ENCODE peak calls at places on chromosomes 4 and X, in seven cellular contexts. One of them, this sample, is unnamed.

GRCh38 chrX:103879339-103879738 is 47.3 kb upstream of the RAB9B start:
- DNase-seq in ovary: no peak
- DNase-seq in uterus: no peak
- DNase-seq in HepG2: no peak
- DNase-seq in adrenal gland: no peak
- DNase-seq in right lobe of liver: no peak
- DNase-seq in breast epithelium: no peak
- DNase-seq in this sample: no peak

GRCh38 chrX:76183289-76184057 is 10.6 kb downstream of the PBDC1 start:
- DNase-seq in right lobe of liver: no peak
- DNase-seq in breast epithelium: no peak
- DNase-seq in uterus: no peak
- DNase-seq in HepG2: peak
- DNase-seq in ovary: no peak
- DNase-seq in adrenal gland: no peak
- DNase-seq in this sample: no peak

GRCh38 chrX:39899876-39900787 is 197.6 kb downstream of the BCOR start:
- DNase-seq in ovary: no peak
- DNase-seq in uterus: no peak
- DNase-seq in breast epithelium: no peak
- DNase-seq in adrenal gland: no peak
- DNase-seq in HepG2: no peak
- DNase-seq in right lobe of liver: no peak
- DNase-seq in this sample: no peak

GRCh38 chrX:8067754-8068469 is 103.2 kb downstream of the VCX2 start:
- DNase-seq in right lobe of liver: no peak
- DNase-seq in adrenal gland: no peak
- DNase-seq in uterus: no peak
- DNase-seq in breast epithelium: no peak
- DNase-seq in ovary: no peak
- DNase-seq in HepG2: no peak
- DNase-seq in this sample: no peak

GRCh38 chr4:144591401-144591800 is 54.6 kb upstream of the HHIP start:
- DNase-seq in ovary: no peak
- DNase-seq in right lobe of liver: no peak
- DNase-seq in breast epithelium: no peak
- DNase-seq in uterus: no peak
- DNase-seq in HepG2: no peak
- DNase-seq in adrenal gland: no peak
- DNase-seq in this sample: no peak

GRCh38 chr4:49044270-49044669 is 58.2 kb downstream of the CWH43 start:
- DNase-seq in adrenal gland: no peak
- DNase-seq in HepG2: peak
- DNase-seq in right lobe of liver: no peak
- DNase-seq in ovary: no peak
- DNase-seq in uterus: no peak
- DNase-seq in breast epithelium: no peak
- DNase-seq in this sample: no peak

GRCh38 chrX:43436497-43436896 is 219.6 kb upstream of the MAOA start:
- DNase-seq in breast epithelium: no peak
- DNase-seq in right lobe of liver: no peak
- DNase-seq in adrenal gland: no peak
- DNase-seq in HepG2: no peak
- DNase-seq in uterus: no peak
- DNase-seq in ovary: no peak
- DNase-seq in this sample: no peak

GRCh38 chr4:173272987-173273386 is 61.2 kb downstream of the HMGB2 start:
- DNase-seq in breast epithelium: no peak
- DNase-seq in right lobe of liver: no peak
- DNase-seq in uterus: no peak
- DNase-seq in HepG2: no peak
- DNase-seq in adrenal gland: no peak
- DNase-seq in ovary: no peak
- DNase-seq in this sample: no peak

GRCh38 chr4:20754091-20754490 is 53.8 kb downstream of the PACRGL start:
- DNase-seq in breast epithelium: no peak
- DNase-seq in adrenal gland: no peak
- DNase-seq in uterus: no peak
- DNase-seq in ovary: no peak
- DNase-seq in HepG2: no peak
- DNase-seq in right lobe of liver: no peak
- DNase-seq in this sample: no peak

GRCh38 chr4:76723916-76724315 is 174.0 kb downstream of the SOWAHB start:
- DNase-seq in HepG2: no peak
- DNase-seq in ovary: no peak
- DNase-seq in uterus: no peak
- DNase-seq in right lobe of liver: no peak
- DNase-seq in breast epithelium: peak
- DNase-seq in adrenal gland: no peak
- DNase-seq in this sample: no peak

GRCh38 chr4:178165909-178166308 is 723.7 kb upstream of the AGA start:
- DNase-seq in ovary: no peak
- DNase-seq in right lobe of liver: no peak
- DNase-seq in uterus: no peak
- DNase-seq in breast epithelium: no peak
- DNase-seq in HepG2: no peak
- DNase-seq in adrenal gland: no peak
- DNase-seq in this sample: no peak

GRCh38 chrX:29948653-29949052 is 266.7 kb upstream of the MAGEB2 start:
- DNase-seq in breast epithelium: no peak
- DNase-seq in ovary: no peak
- DNase-seq in uterus: no peak
- DNase-seq in right lobe of liver: no peak
- DNase-seq in HepG2: no peak
- DNase-seq in adrenal gland: no peak
- DNase-seq in this sample: no peak

GRCh38 chrX:84729809-84730208 is 227.6 kb upstream of the HDX start:
- DNase-seq in adrenal gland: peak
- DNase-seq in breast epithelium: no peak
- DNase-seq in ovary: no peak
- DNase-seq in uterus: no peak
- DNase-seq in right lobe of liver: peak
- DNase-seq in HepG2: peak
- DNase-seq in this sample: peak

GRCh38 chr4:90990298-90990697 is 863.1 kb downstream of the CCSER1 start:
- DNase-seq in adrenal gland: no peak
- DNase-seq in breast epithelium: no peak
- DNase-seq in ovary: no peak
- DNase-seq in uterus: no peak
- DNase-seq in right lobe of liver: no peak
- DNase-seq in HepG2: no peak
- DNase-seq in this sample: peak

GRCh38 chrX:107107459-107107858 is 11.2 kb downstream of the RBM41 start:
- DNase-seq in adrenal gland: no peak
- DNase-seq in right lobe of liver: no peak
- DNase-seq in HepG2: no peak
- DNase-seq in uterus: no peak
- DNase-seq in breast epithelium: no peak
- DNase-seq in ovary: no peak
- DNase-seq in this sample: no peak

GRCh38 chrX:150833454-150834056 is 64.9 kb downstream of the CD99L2 start:
- DNase-seq in HepG2: no peak
- DNase-seq in uterus: no peak
- DNase-seq in ovary: no peak
- DNase-seq in right lobe of liver: no peak
- DNase-seq in adrenal gland: no peak
- DNase-seq in breast epithelium: no peak
- DNase-seq in this sample: no peak

GRCh38 chrX:18173494-18174180 is 47.0 kb downstream of the BEND2 start:
- DNase-seq in breast epithelium: no peak
- DNase-seq in uterus: no peak
- DNase-seq in adrenal gland: no peak
- DNase-seq in HepG2: no peak
- DNase-seq in right lobe of liver: no peak
- DNase-seq in ovary: no peak
- DNase-seq in this sample: peak

GRCh38 chr4:79255793-79256192 is 70.1 kb downstream of the NAA11 start:
- DNase-seq in breast epithelium: no peak
- DNase-seq in adrenal gland: no peak
- DNase-seq in uterus: no peak
- DNase-seq in ovary: no peak
- DNase-seq in right lobe of liver: no peak
- DNase-seq in HepG2: no peak
- DNase-seq in this sample: no peak

GRCh38 chrX:151505796-151506195 is 57.7 kb upstream of the PASD1 start:
- DNase-seq in ovary: no peak
- DNase-seq in right lobe of liver: no peak
- DNase-seq in adrenal gland: peak
- DNase-seq in uterus: no peak
- DNase-seq in breast epithelium: no peak
- DNase-seq in HepG2: peak
- DNase-seq in this sample: peak

GRCh38 chr4:179843370-179843769 is 2399.8 kb upstream of the TENM3 start:
- DNase-seq in breast epithelium: no peak
- DNase-seq in HepG2: no peak
- DNase-seq in right lobe of liver: no peak
- DNase-seq in uterus: no peak
- DNase-seq in adrenal gland: no peak
- DNase-seq in ovary: no peak
- DNase-seq in this sample: no peak

GRCh38 chr4:32140636-32141035 is 1420.5 kb downstream of the PCDH7 start:
- DNase-seq in right lobe of liver: no peak
- DNase-seq in ovary: no peak
- DNase-seq in breast epithelium: no peak
- DNase-seq in uterus: no peak
- DNase-seq in HepG2: no peak
- DNase-seq in adrenal gland: no peak
- DNase-seq in this sample: no peak

GRCh38 chr4:158895797-158896442 is 127.1 kb downstream of the FNIP2 start:
- DNase-seq in breast epithelium: no peak
- DNase-seq in right lobe of liver: no peak
- DNase-seq in adrenal gland: no peak
- DNase-seq in HepG2: no peak
- DNase-seq in uterus: no peak
- DNase-seq in ovary: no peak
- DNase-seq in this sample: peak

DNA sequence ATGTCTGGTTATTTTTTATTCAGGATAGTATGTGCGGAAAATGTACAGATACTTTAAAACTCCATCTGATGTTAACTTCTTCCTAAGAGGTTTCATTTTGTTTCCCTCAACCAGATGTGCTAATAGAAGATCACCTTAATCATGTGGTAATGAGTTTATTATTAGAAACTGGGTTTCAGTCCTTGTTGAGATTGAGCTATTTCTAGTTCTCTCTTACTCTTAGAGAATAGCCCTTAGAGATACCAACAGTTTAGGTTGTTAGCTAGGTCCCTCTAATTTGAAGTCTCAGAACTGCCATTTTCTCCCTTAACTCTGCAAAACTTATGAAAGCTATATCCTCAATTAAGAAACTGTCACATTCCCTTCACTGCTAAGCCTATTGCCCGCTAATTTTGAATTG is 13.0 kb downstream of the FAM47A start:
- DNase-seq in right lobe of liver: no peak
- DNase-seq in uterus: no peak
- DNase-seq in HepG2: no peak
- DNase-seq in ovary: no peak
- DNase-seq in breast epithelium: no peak
- DNase-seq in adrenal gland: no peak
- DNase-seq in this sample: no peak
- TF ChIP-seq POLR2A in right lobe of liver: no peak
- TF ChIP-seq POLR2A in uterus: no peak
- TF ChIP-seq POLR2A in HepG2: no peak
- TF ChIP-seq POLR2A in ovary: no peak
- TF ChIP-seq POLR2A in breast epithelium: no peak
- TF ChIP-seq POLR2A in adrenal gland: no peak
- TF ChIP-seq POLR2A in this sample: no peak

GRCh38 chr4:13705521-13706035 is 78.1 kb upstream of the BOD1L1 start:
- DNase-seq in right lobe of liver: peak
- DNase-seq in uterus: peak
- DNase-seq in adrenal gland: no peak
- DNase-seq in HepG2: no peak
- DNase-seq in ovary: no peak
- DNase-seq in breast epithelium: peak
- DNase-seq in this sample: no peak
- TF ChIP-seq POLR2A in right lobe of liver: peak
- TF ChIP-seq POLR2A in uterus: no peak
- TF ChIP-seq POLR2A in adrenal gland: no peak
- TF ChIP-seq POLR2A in HepG2: no peak
- TF ChIP-seq POLR2A in ovary: no peak
- TF ChIP-seq POLR2A in breast epithelium: no peak
- TF ChIP-seq POLR2A in this sample: no peak

GRCh38 chrX:57121162-57121741 is at the start of gene SPIN2B:
- DNase-seq in adrenal gland: peak
- DNase-seq in uterus: peak
- DNase-seq in ovary: peak
- DNase-seq in breast epithelium: peak
- DNase-seq in HepG2: peak
- DNase-seq in right lobe of liver: peak
- DNase-seq in this sample: peak
- TF ChIP-seq POLR2A in adrenal gland: peak
- TF ChIP-seq POLR2A in uterus: peak
- TF ChIP-seq POLR2A in ovary: no peak
- TF ChIP-seq POLR2A in breast epithelium: no peak
- TF ChIP-seq POLR2A in HepG2: peak
- TF ChIP-seq POLR2A in right lobe of liver: peak
- TF ChIP-seq POLR2A in this sample: peak

DNA sequence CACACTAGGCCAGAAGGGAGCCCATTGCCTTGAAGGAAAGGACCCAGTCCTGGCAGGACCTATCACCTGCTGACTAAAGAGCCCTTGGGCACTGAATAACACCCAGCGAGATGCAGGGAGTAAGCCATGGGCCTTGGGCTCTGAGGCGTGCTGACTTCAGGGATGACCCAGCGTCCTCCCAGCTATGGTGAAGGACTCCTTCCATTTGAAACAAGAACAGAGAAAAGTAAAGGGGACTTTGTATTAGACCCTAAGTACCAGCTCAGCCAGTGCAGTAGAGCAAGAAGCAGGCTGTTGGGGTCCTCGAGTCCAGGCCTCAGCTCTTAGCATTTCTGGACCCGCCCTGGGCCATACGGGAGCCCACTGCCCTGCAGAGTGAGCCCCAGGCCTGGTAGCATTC is 5.1 kb downstream of the ETDA start:
- DNase-seq in ovary: no peak
- DNase-seq in adrenal gland: no peak
- DNase-seq in uterus: no peak
- DNase-seq in HepG2: no peak
- DNase-seq in right lobe of liver: no peak
- DNase-seq in breast epithelium: no peak
- DNase-seq in this sample: no peak
- TF ChIP-seq POLR2A in ovary: no peak
- TF ChIP-seq POLR2A in adrenal gland: no peak
- TF ChIP-seq POLR2A in uterus: no peak
- TF ChIP-seq POLR2A in HepG2: no peak
- TF ChIP-seq POLR2A in right lobe of liver: no peak
- TF ChIP-seq POLR2A in breast epithelium: no peak
- TF ChIP-seq POLR2A in this sample: no peak

DNA sequence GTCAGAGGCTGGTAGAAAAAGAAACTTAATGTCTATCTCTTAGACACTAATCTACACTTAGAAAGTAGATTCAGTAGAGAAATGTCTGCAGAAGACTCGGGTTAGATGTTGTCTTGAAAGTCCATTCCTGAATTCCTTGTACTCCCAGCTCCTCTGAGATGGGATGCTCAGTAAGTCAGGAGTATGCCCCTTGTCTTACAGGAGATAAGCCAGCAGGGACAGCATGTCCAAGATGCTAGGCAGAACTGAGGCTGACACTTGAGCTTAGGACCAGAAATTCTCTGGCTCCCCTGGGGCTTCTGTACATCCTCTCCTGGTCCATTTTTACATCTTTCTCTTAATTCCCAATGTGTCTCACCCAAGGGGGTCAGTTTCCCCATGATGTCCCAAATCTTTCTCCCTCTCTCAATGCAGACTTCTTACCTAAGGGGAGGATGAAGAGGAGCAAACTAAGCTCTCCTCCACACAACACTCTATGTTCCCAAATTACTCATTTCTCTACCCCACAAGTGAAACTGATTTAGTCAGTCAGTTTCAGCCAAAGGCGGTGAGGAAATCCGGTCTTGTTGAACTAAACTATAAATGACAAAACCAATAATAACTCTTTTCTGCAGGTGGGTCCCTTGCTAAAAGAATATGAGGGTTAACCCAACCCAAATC is 558.2 kb upstream of the DIPK2B start:
- DNase-seq in HepG2: no peak
- DNase-seq in breast epithelium: no peak
- DNase-seq in ovary: no peak
- DNase-seq in adrenal gland: no peak
- DNase-seq in right lobe of liver: no peak
- DNase-seq in uterus: no peak
- DNase-seq in this sample: no peak
- TF ChIP-seq POLR2A in HepG2: no peak
- TF ChIP-seq POLR2A in breast epithelium: no peak
- TF ChIP-seq POLR2A in ovary: no peak
- TF ChIP-seq POLR2A in adrenal gland: no peak
- TF ChIP-seq POLR2A in right lobe of liver: no peak
- TF ChIP-seq POLR2A in uterus: no peak
- TF ChIP-seq POLR2A in this sample: no peak